ENCODE peak calls at places on chromosome 13, in five cellular contexts. A is pancreas; S is CD8-positive, alpha-beta T cell; G is ascending aorta; V is astrocyte. M is an unnamed sample.

GRCh38 chr13:49265822-49266221 is 18.1 kb downstream of the CDADC1 start:
- DNase-seq in A (no peak), S (no peak), G (no peak), V (peak; percentile 75), M (no peak)

GRCh38 chr13:62336507-62336906 is 920.9 kb upstream of the PCDH20 start:
- DNase-seq in A (no peak), S (no peak), G (no peak), V (no peak), M (no peak)

GRCh38 chr13:111049791-111050538 is 65.1 kb upstream of the ARHGEF7 start:
- DNase-seq in A (no peak), S (no peak), G (no peak), V (no peak), M (peak; percentile 11)

GRCh38 chr13:58478858-58479257 is 847.3 kb downstream of the PCDH17 start:
- DNase-seq in A (no peak), S (no peak), G (no peak), V (no peak), M (no peak)

GRCh38 chr13:45292176-45292575 is 48.8 kb downstream of the TPT1 start:
- DNase-seq in A (no peak), S (no peak), G (no peak), V (peak; percentile 26), M (no peak)

GRCh38 chr13:43301341-43301969 is 278.1 kb downstream of the DNAJC15 start:
- DNase-seq in A (no peak), S (no peak), G (no peak), V (peak; percentile 20), M (no peak)

GRCh38 chr13:40072663-40073120 is 417.2 kb downstream of the COG6 start:
- DNase-seq in A (no peak), S (no peak), G (no peak), V (no peak), M (peak; percentile 22)

GRCh38 chr13:37715606-37716015 is 117.0 kb upstream of the POSTN start:
- DNase-seq in A (no peak), S (no peak), G (no peak), V (peak; percentile 93), M (peak; percentile 95)

GRCh38 chr13:30526612-30527217 is 61.0 kb upstream of the HMGB1 start:
- DNase-seq in A (no peak), S (no peak), G (no peak), V (no peak), M (peak; percentile 41)

GRCh38 chr13:42114912-42115311 is 66.5 kb downstream of the DGKH start:
- DNase-seq in A (no peak), S (no peak), G (no peak), V (no peak), M (no peak)

GRCh38 chr13:30039506-30039905 is 189.1 kb upstream of the UBL3 start:
- DNase-seq in A (no peak), S (no peak), G (no peak), V (no peak), M (no peak)

GRCh38 chr13:107006646-107007045 is 438.7 kb upstream of the ARGLU1 start:
- DNase-seq in A (no peak), S (no peak), G (no peak), V (peak; percentile 57), M (no peak)

GRCh38 chr13:93108111-93108581 is 118.5 kb upstream of the GPC6 start:
- DNase-seq in A (no peak), S (no peak), G (no peak), V (peak; percentile 12), M (no peak)

GRCh38 chr13:43132228-43132627 is 108.8 kb downstream of the DNAJC15 start:
- DNase-seq in A (no peak), S (no peak), G (no peak), V (peak; percentile 36), M (peak; percentile 67)

GRCh38 chr13:78024996-78025395 is 106.4 kb upstream of the EDNRB start:
- DNase-seq in A (no peak), S (no peak), G (no peak), V (no peak), M (no peak)

GRCh38 chr13:83620535-83621220 is 261.6 kb downstream of the SLITRK1 start:
- DNase-seq in A (no peak), S (no peak), G (no peak), V (peak; percentile 36), M (peak; percentile 46)

GRCh38 chr13:46297338-46297737 is 85.6 kb downstream of the LRRC63 start:
- DNase-seq in A (no peak), S (no peak), G (no peak), V (peak; percentile 29), M (peak; percentile 58)

GRCh38 chr13:68176486-68176885 is 946.4 kb upstream of the PCDH9 start:
- DNase-seq in A (no peak), S (no peak), G (no peak), V (peak; percentile 84), M (peak; percentile 47)

GRCh38 chr13:51638497-51638871 is 54.2 kb downstream of the WDFY2 start:
- DNase-seq in A (no peak), S (no peak), G (no peak), V (peak; percentile 32), M (peak; percentile 27)

GRCh38 chr13:113479179-113479578 is 11.3 kb downstream of the DCUN1D2 start:
- DNase-seq in A (no peak), S (no peak), G (no peak), V (no peak), M (no peak)

GRCh38 chr13:33277946-33278345 is 7.6 kb downstream of the STARD13 start:
- DNase-seq in A (no peak), S (no peak), G (no peak), V (no peak), M (peak; percentile 80)

GRCh38 chr13:105982219-105982618 is 553.2 kb downstream of the EFNB2 start:
- DNase-seq in A (no peak), S (no peak), G (no peak), V (no peak), M (peak; percentile 40)

GRCh38 chr13:41941174-41941573 is 19.7 kb downstream of the VWA8 start:
- DNase-seq in A (no peak), S (no peak), G (no peak), V (peak; percentile 39), M (peak; percentile 32)

GRCh38 chr13:106503272-106503671 is 32.2 kb downstream of the EFNB2 start:
- DNase-seq in A (no peak), S (no peak), G (no peak), V (no peak), M (no peak)

GRCh38 chr13:49248433-49249002 is 793 bp downstream of the CDADC1 start:
- DNase-seq in A (no peak), S (no peak), G (no peak), V (peak; percentile 27), M (no peak)

GRCh38 chr13:50128406-50129048 is 113.3 kb downstream of the KCNRG start:
- DNase-seq in A (no peak), S (no peak), G (no peak), V (no peak), M (no peak)

DNA sequence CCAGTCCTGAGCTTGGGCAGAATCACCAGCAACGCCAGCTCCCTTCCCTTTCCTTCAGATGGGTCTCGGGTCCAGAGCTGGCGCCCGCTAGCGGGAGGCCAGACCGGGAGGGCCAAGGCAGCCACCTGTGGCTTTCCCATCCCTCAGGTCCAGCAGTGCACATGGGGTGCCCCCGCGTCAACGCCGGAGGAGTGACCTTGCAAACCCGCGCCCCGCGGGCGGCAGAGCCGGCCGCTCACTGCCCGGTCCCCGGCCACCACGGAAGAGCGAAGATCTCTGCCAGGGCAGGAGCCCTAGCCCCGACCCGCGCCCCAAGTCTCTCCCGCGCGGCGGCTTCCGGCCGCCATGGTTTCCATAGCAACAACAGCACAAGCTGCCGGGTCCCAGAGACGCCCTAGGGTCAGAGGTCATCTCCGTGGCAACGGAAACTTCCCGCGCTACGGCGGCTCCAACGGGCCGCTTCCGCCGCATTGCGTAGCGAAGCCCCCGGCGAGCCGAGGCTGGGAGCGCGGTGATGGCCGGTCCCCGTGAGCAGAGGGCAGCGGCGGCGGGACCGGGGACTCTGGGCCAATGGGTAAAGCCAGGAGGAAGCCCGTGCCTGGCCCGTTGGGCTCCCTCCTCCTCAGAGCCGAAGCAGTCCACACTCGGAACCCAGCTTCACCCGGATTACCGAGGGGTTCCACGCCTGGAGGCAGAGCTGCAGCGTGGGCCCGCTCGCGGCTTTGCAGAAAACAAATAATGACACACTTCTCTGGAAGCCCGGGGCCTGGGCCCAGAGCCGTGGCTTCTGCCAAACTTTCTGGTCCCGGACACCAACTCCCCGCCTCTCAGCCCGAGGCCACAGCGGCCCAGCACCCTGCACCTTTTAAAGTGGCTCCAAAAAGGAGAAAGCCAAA is 7.4 kb downstream of the FGF14 start:
- DNase-seq in A (peak; percentile 98), S (peak; percentile 97), G (peak; percentile 58), V (peak; percentile 60), M (peak; percentile 92)
- H3K27ac ChIP-seq in A (peak overlapping the region; percentile 78), S (peak overlapping the region; percentile 76), G (peak overlapping the region; percentile 72), V (no peak overlapping the region), M (peak overlapping the region; percentile 4)

GRCh38 chr13:21884299-21884878 is 213.5 kb downstream of the FGF9 start:
- DNase-seq in A (no peak), S (no peak), G (no peak), V (no peak), M (no peak)
- TF ChIP-seq CTCF in A (no peak), S (no peak), G (no peak), V (no peak), M (no peak)

GRCh38 chr13:99357149-99357596 is 50.0 kb upstream of the GPR183 start:
- DNase-seq in A (no peak), S (peak; percentile 53), G (no peak), V (peak; percentile 85), M (peak; percentile 83)

GRCh38 chr13:99353836-99354235 is 46.6 kb upstream of the GPR183 start:
- DNase-seq in A (no peak), S (no peak), G (no peak), V (peak; percentile 64), M (no peak)

GRCh38 chr13:99356216-99357089 is 49.3 kb upstream of the GPR183 start:
- DNase-seq in A (no peak), S (peak; percentile 59), G (no peak), V (peak; percentile 91), M (no peak)

GRCh38 chr13:99354371-99354951 is 47.3 kb upstream of the GPR183 start:
- DNase-seq in A (no peak), S (no peak), G (no peak), V (no peak), M (no peak)

GRCh38 chr13:99355267-99356215 is 48.3 kb upstream of the GPR183 start:
- DNase-seq in A (no peak), S (no peak), G (no peak), V (no peak), M (no peak)
- H3K27ac ChIP-seq in A (no peak overlapping the region), S (peak overlapping the region; percentile 97), G (peak overlapping the region; percentile 55), V (peak overlapping the region; percentile 79), M (no peak overlapping the region)

GRCh38 chr13:23848019-23848418 is 41.2 kb downstream of the MIPEP start:
- DNase-seq in A (no peak), S (no peak), G (no peak), V (no peak), M (no peak)

GRCh38 chr13:23848639-23849282 is 40.4 kb downstream of the MIPEP start:
- DNase-seq in A (no peak), S (no peak), G (no peak), V (no peak), M (no peak)

GRCh38 chr13:23851106-23851505 is 38.1 kb downstream of the MIPEP start:
- DNase-seq in A (no peak), S (no peak), G (no peak), V (peak; percentile 23), M (peak; percentile 38)

GRCh38 chr13:23849670-23850069 is 39.5 kb downstream of the MIPEP start:
- DNase-seq in A (no peak), S (no peak), G (no peak), V (no peak), M (no peak)

DNA sequence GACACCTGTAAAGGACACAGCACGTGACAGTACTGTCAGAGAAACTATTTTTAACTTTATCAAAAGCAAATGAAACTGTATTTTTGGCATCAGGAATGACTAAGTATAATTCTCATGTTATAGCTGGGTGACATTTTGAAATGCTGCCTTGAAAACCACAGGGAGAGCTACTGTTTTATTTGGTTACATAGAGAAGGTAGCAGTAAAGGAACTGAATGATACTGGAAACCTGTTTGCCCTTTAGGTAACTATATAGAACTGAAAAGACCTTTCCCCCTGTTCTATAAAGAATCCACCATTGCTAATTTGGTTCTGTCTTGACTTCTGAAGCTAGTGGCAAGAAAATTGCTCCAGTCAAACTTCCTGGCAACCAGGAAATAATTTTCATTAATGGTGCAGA is 39.1 kb downstream of the MIPEP start:
- DNase-seq in A (no peak), S (no peak), G (no peak), V (no peak), M (no peak)
- TF ChIP-seq CTCF in A (no peak), S (no peak), G (no peak), V (no peak), M (no peak)